ENCODE peak calls at places on chromosome 1, in nine cellular contexts. B is heart right ventricle; G is iPS DF 6.9; D is adrenal gland; Y is naive thymus-derived CD4-positive, alpha-beta T cell; U is heart left ventricle; Z is CD8-positive, alpha-beta memory T cell; V is left ventricle myocardium inferior; A is pancreas. M is an unnamed sample. For H3K4me1, the result is how much of the 10 kb centered on the place peaks cover.

GRCh38 chr1:41314781-41315481 is 46.3 kb upstream of the FOXO6 start:
- DNase-seq in Z (no peak), A (no peak), U (no peak), V (no peak), G (no peak), B (no peak), D (no peak), Y (no peak), M (no peak)

GRCh38 chr1:228064741-228065542 is 17.6 kb upstream of the ARF1 start:
- DNase-seq in B (no peak), V (no peak), G (no peak), U (peak), Y (no peak), D (no peak), Z (peak), A (no peak), M (no peak)

GRCh38 chr1:32741417-32742131 is 39.0 kb upstream of the SYNC start:
- DNase-seq in U (no peak), Z (no peak), V (no peak), G (no peak), Y (no peak), B (no peak), D (no peak), A (peak), M (no peak)

GRCh38 chr1:35557118-35557610 is at the start of gene KIAA0319L:
- DNase-seq in D (peak), B (peak), A (peak), G (no peak), V (peak), U (peak), Z (no peak), Y (no peak), M (no peak)

GRCh38 chr1:116067564-116067887 is 43.7 kb upstream of the MAB21L3 start:
- DNase-seq in Z (no peak), D (no peak), V (peak), U (no peak), Y (no peak), B (peak), G (no peak), A (no peak), M (no peak)

GRCh38 chr1:29669912-29670311 is 433.6 kb downstream of the PTPRU start:
- DNase-seq in D (no peak), A (no peak), U (no peak), B (no peak), V (no peak), Z (no peak), G (no peak), Y (no peak), M (no peak)

GRCh38 chr1:235292790-235293189 is 35.2 kb downstream of the ARID4B start:
- DNase-seq in Y (no peak), V (no peak), A (no peak), D (no peak), G (no peak), B (no peak), Z (no peak), U (no peak), M (no peak)

GRCh38 chr1:85504417-85504816 is 39.5 kb upstream of the DDAH1 start:
- DNase-seq in B (no peak), Z (no peak), A (no peak), V (no peak), G (no peak), U (no peak), Y (no peak), D (no peak), M (no peak)

GRCh38 chr1:167435484-167435883 is 82.8 kb downstream of the CD247 start:
- DNase-seq in Z (no peak), G (no peak), V (no peak), D (no peak), Y (no peak), B (no peak), U (no peak), A (no peak), M (no peak)

GRCh38 chr1:34213976-34214375 is 37.3 kb downstream of the C1orf94 start:
- DNase-seq in U (no peak), G (no peak), B (no peak), Z (no peak), A (no peak), V (no peak), Y (no peak), D (no peak), M (no peak)

GRCh38 chr1:40477680-40478057 is 579 bp downstream of the ZFP69 start:
- DNase-seq in V (no peak), U (no peak), B (peak), A (no peak), Z (no peak), D (no peak), Y (no peak), G (no peak), M (no peak)

GRCh38 chr1:97348599-97349265 is 572.1 kb downstream of the DPYD start:
- DNase-seq in B (no peak), D (no peak), A (no peak), G (no peak), V (no peak), U (no peak), Z (no peak), Y (no peak), M (no peak)

GRCh38 chr1:197841828-197842573 is 60.4 kb upstream of the C1orf53 start:
- DNase-seq in A (no peak), U (no peak), D (no peak), Y (no peak), Z (no peak), G (no peak), V (no peak), B (no peak), M (no peak)

GRCh38 chr1:237267743-237268142 is 225.8 kb downstream of the RYR2 start:
- DNase-seq in D (no peak), A (no peak), V (no peak), G (no peak), Y (no peak), Z (no peak), U (no peak), B (no peak), M (no peak)

GRCh38 chr1:60223370-60223652 is 149.7 kb upstream of the C1orf87 start:
- DNase-seq in D (no peak), G (no peak), Y (no peak), B (no peak), A (no peak), U (no peak), V (no peak), Z (no peak), M (no peak)

GRCh38 chr1:215156232-215156631 is 73.7 kb downstream of the KCNK2 start:
- DNase-seq in A (no peak), G (no peak), Z (no peak), V (no peak), Y (no peak), D (peak), U (no peak), B (no peak), M (no peak)

GRCh38 chr1:43229831-43230780 is 39.7 kb upstream of the TMEM125 start:
- DNase-seq in U (no peak), Y (no peak), A (no peak), B (no peak), V (no peak), Z (no peak), G (no peak), D (no peak), M (no peak)

GRCh38 chr1:163796394-163796821 is 474.7 kb downstream of the NUF2 start:
- DNase-seq in Z (no peak), V (no peak), G (no peak), Y (no peak), B (no peak), D (no peak), A (no peak), U (no peak), M (no peak)

GRCh38 chr1:174939771-174940545 is 59.8 kb upstream of the CACYBP start:
- DNase-seq in U (no peak), B (no peak), D (no peak), G (no peak), Y (no peak), V (no peak), A (no peak), Z (no peak), M (no peak)
- H3K4me1 ChIP-seq in U (under half), B (under half), D (under half), G (under half), Y (under half), V (under half), A (under half), Z (under half), M (under half)

GRCh38 chr1:223235091-223235490 is 92.0 kb upstream of the TLR5 start:
- DNase-seq in V (no peak), B (no peak), Y (no peak), G (no peak), A (no peak), U (no peak), D (no peak), Z (no peak), M (no peak)

GRCh38 chr1:223234534-223234933 is 91.5 kb upstream of the TLR5 start:
- DNase-seq in V (no peak), G (no peak), U (no peak), Y (no peak), B (no peak), A (no peak), Z (no peak), D (no peak), M (no peak)

GRCh38 chr1:223233019-223233409 is 90.0 kb upstream of the TLR5 start:
- DNase-seq in A (no peak), D (no peak), B (no peak), Y (no peak), Z (no peak), U (no peak), V (no peak), G (no peak), M (no peak)

GRCh38 chr1:223233410-223234163 is 90.5 kb upstream of the TLR5 start:
- DNase-seq in D (peak), A (no peak), Z (no peak), B (peak), V (no peak), Y (no peak), G (no peak), U (no peak), M (no peak)

DNA sequence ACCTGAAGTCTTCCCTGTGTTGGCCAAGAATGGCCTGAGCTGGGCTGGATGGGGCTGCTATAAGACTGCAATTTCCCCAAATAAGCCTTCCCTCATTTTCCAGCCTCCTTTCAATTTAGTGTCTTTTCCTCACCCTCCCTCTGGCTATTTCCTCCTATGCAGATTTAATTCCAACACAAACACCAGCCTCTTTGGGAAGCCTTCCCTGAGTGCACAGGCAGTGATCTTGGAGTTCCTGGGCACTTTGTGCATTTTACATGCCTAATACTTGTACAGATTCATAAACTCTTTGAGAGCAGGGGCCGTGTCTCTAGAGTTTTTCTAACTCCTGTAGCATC is 91.1 kb upstream of the TLR5 start:
- DNase-seq in U (no peak), G (no peak), D (no peak), B (no peak), A (no peak), Z (no peak), Y (no peak), V (no peak), M (no peak)
- H3K4me3 ChIP-seq in U (no peak), G (no peak), D (no peak), B (no peak), A (no peak), Z (no peak), Y (no peak), V (no peak), M (no peak)

DNA sequence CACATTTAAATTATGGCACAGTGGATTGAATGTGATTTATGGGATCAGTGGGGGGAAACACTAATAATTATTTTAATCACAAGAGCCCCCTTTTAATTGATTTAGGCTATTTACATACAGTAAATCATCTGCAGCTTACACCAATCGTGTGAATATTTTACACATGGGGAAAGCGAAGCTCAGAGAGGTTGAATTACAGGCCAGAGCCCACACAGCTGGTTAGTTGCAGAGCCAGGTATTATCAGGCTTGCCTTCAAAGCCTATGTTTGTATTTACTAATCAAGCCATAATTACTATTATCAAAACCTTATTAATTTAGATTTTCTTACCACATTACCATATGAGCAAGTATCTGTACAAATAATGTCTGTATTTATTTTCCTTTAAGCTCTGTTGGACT is 749 bp downstream of the SDCCAG8 start:
- DNase-seq in B (no peak), Y (peak), V (no peak), D (no peak), U (no peak), Z (no peak), G (no peak), A (no peak), M (no peak)
- H3K27ac ChIP-seq in B (peak), Y (peak), V (peak), D (peak), U (peak), Z (peak), G (no peak), A (peak), M (peak)

DNA sequence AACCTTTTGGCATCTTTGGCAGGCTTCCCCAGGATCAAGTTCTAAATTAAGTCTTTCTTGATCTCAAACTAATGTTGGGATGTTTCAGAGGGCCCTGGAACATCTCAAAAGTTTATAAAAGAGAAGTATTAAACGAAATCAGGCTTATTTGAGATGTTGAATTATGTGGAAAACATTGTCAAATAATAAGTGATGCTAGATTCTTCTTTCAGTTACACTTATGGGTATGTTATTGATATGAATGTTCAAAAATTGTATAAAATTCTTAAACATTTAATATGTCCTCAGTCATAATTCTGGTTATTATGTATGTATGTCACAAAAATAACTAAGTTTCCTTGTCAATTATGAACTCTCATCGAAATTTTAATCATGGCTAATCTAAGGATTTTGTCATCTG is 36.6 kb downstream of the S100A10 start:
- DNase-seq in G (no peak), B (no peak), Y (no peak), D (no peak), A (no peak), V (no peak), U (no peak), Z (no peak), M (no peak)
- H3K4me1 ChIP-seq in G (under half), B (under half), Y (under half), D (under half), A (under half), V (under half), U (under half), Z (under half), M (under half)

DNA sequence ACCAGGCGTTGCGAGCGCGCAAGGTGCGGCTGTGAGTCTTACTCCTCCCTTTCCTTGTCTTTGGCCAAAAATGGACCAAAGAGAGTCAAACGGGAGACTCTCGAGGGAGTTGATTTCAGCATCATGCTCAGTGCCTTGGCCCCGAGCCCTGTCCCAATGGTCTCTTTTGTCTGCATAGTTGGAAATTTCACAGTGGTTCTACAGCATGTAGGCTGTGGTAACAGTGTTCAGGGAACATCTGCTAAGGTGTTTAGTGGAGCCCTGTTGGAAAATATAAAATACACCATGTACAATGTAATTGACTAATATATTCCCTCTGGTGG is 2.7 kb downstream of the CACNA1E start:
- DNase-seq in Y (no peak), A (no peak), V (peak), B (peak), U (no peak), Z (no peak), G (no peak), D (no peak), M (no peak)
- H3K4me3 ChIP-seq in Y (no peak), A (no peak), V (no peak), B (no peak), U (no peak), Z (no peak), G (no peak), D (no peak), M (no peak)

GRCh38 chr1:195373831-195374230 is 1234.4 kb downstream of the KCNT2 start:
- DNase-seq in B (no peak), G (no peak), D (no peak), Z (no peak), U (no peak), Y (no peak), V (no peak), A (no peak), M (no peak)

DNA sequence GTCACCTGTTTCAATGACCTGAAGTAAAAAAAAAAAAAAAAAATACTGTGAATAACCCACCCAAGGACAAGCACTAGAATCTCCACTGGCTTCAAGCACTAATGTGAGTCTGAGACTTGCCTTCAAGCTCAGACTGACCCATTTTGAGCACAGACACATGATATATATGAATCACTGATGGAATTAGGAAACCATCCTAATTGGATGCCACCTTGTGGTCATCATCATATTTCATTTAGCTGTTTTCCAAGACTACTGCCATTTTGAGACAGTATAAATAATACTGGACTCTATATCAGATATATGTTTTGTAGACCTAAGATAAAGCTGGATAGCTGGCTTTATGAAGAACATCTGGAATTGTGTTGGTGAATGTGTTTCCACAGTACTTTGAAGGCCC is 1232.0 kb downstream of the KCNT2 start:
- DNase-seq in Y (no peak), B (no peak), D (no peak), A (no peak), V (no peak), G (no peak), Z (no peak), U (no peak), M (no peak)
- H3K27ac ChIP-seq in Y (no peak), B (no peak), D (no peak), A (no peak), V (no peak), G (no peak), Z (no peak), U (no peak), M (no peak)

GRCh38 chr1:15171271-15171908 is 17.8 kb downstream of the TMEM51 start:
- DNase-seq in D (no peak), U (no peak), B (no peak), G (no peak), Z (no peak), A (no peak), V (no peak), Y (no peak), M (no peak)

GRCh38 chr1:15172405-15173259 is 19.1 kb downstream of the TMEM51 start:
- DNase-seq in U (no peak), G (no peak), B (no peak), Y (no peak), V (no peak), D (peak), A (no peak), Z (no peak), M (no peak)

GRCh38 chr1:15176120-15176519 is 22.6 kb downstream of the TMEM51 start:
- DNase-seq in A (peak), V (no peak), Y (no peak), G (no peak), Z (no peak), B (no peak), U (no peak), D (no peak), M (no peak)

GRCh38 chr1:15174615-15174983 is 21.1 kb downstream of the TMEM51 start:
- DNase-seq in Y (no peak), B (no peak), G (no peak), V (no peak), A (no peak), D (no peak), U (no peak), Z (no peak), M (no peak)

DNA sequence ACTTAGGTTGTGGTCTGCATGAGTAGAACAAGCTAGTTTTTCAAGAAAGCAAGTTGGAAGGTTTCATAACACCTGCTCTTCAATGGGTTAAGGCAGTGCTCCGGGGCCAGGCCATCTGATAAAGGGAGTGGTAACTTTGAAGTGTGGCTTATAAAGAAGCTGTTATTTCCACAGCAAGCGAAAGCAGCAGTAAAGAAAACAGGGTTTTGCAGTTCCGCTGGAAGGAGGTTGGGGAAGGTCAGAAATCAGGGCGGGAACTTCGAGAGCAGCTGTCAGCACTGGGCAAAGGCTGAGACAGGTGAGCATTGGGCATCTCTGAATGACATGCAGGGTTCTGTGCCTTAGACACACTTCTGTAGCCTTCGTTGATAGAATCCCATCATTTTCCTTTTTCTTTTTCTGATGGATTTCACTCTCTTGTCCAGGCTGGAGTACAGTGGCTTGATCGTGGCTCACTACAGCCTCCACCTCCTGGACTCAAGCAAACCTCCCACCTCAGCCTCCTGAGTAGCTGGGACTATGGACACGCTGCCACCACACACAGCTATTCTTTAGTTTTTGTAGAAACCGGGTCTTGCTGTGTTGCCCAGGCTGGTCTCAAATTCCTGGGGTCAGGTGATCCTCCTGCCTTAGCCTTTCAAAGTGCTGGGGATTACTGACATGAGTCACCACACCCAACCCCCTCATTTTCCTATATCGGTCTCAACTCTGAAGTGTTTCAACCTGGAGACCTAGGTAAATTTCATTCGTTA is 20.5 kb downstream of the TMEM51 start:
- DNase-seq in B (no peak), V (no peak), A (no peak), Y (no peak), Z (no peak), G (no peak), D (no peak), U (no peak), M (no peak)
- H3K4me1 ChIP-seq in B (under half), V (under half), A (half or more), Y (under half), Z (under half), G (under half), D (under half), U (under half), M (under half)

M was measured in CD4-positive, alpha-beta memory T cell.